ENCODE peak calls at places on chromosomes 12 and 14, in ten cellular contexts. X is smooth muscle cell of the brain vasculature; I is A172; E is dorsolateral prefrontal cortex; R is GM04504; B is NCI-H2081; G is NAMALWA; T is pancreas; M is upper lobe of right lung; K is activated CD4-positive, alpha-beta T cell treated with anti-CD3 and anti-CD28 coated beads for 48 hours. W is an unnamed sample.

GRCh38 chr12:91978143-91978542 is 167.5 kb downstream of the BTG1 start:
- DNase-seq in X (no peak), I (no peak), E (no peak), R (no peak), B (no peak), G (no peak), T (no peak), M (no peak), K (no peak), W (no peak)

GRCh38 chr14:34931206-34931605 is 51.6 kb upstream of the SRP54 start:
- DNase-seq in X (no peak), I (no peak), E (no peak), R (no peak), B (no peak), G (no peak), T (no peak), M (no peak), K (peak), W (no peak)

GRCh38 chr12:120278137-120279069 is 12.9 kb upstream of the PXN start:
- DNase-seq in X (no peak), I (no peak), E (no peak), R (no peak), B (no peak), G (no peak), T (peak), M (no peak), K (no peak), W (no peak)

GRCh38 chr12:131057211-131057721 is 103.6 kb downstream of the ADGRD1 start:
- DNase-seq in X (no peak), I (no peak), E (peak), R (no peak), B (no peak), G (no peak), T (no peak), M (no peak), K (no peak), W (no peak)

GRCh38 chr14:76770521-76771431 is 9.5 kb downstream of the VASH1 start:
- DNase-seq in X (no peak), I (no peak), E (no peak), R (no peak), B (no peak), G (no peak), T (peak), M (peak), K (no peak), W (peak)

GRCh38 chr14:89899917-89900680 is 54.4 kb downstream of the EFCAB11 start:
- DNase-seq in X (no peak), I (no peak), E (no peak), R (no peak), B (peak), G (peak), T (no peak), M (no peak), K (peak), W (no peak)

GRCh38 chr12:28750946-28751714 is 397.9 kb upstream of the FAR2 start:
- DNase-seq in X (no peak), I (no peak), E (no peak), R (no peak), B (no peak), G (no peak), T (no peak), M (no peak), K (no peak), W (no peak)

GRCh38 chr12:27345376-27345775 is 12.7 kb downstream of the BMAL2 start:
- DNase-seq in X (no peak), I (no peak), E (no peak), R (no peak), B (no peak), G (no peak), T (no peak), M (no peak), K (no peak), W (no peak)

GRCh38 chr12:67019070-67019469 is 250.1 kb upstream of the CAND1 start:
- DNase-seq in X (no peak), I (no peak), E (no peak), R (no peak), B (peak), G (peak), T (no peak), M (no peak), K (no peak), W (no peak)

GRCh38 chr12:40792792-40793386 is 100.7 kb downstream of the CNTN1 start:
- DNase-seq in X (no peak), I (no peak), E (no peak), R (no peak), B (no peak), G (no peak), T (no peak), M (no peak), K (no peak), W (no peak)

GRCh38 chr12:45575823-45576448 is 153.6 kb upstream of the ARID2 start:
- DNase-seq in X (no peak), I (no peak), E (no peak), R (no peak), B (no peak), G (peak), T (no peak), M (no peak), K (no peak), W (no peak)

GRCh38 chr12:99087278-99087677 is 442.2 kb downstream of the APAF1 start:
- DNase-seq in X (no peak), I (no peak), E (no peak), R (no peak), B (peak), G (no peak), T (no peak), M (no peak), K (no peak), W (no peak)

GRCh38 chr12:6313326-6313940 is 3.0 kb downstream of the PLEKHG6 start:
- DNase-seq in X (no peak), I (no peak), E (no peak), R (no peak), B (no peak), G (no peak), T (peak), M (no peak), K (no peak), W (peak)

GRCh38 chr12:96212456-96213375 is 18.5 kb downstream of the ELK3 start:
- DNase-seq in X (no peak), I (no peak), E (no peak), R (no peak), B (no peak), G (no peak), T (no peak), M (no peak), K (no peak), W (no peak)

GRCh38 chr12:83097656-83098055 is 410.9 kb downstream of the TMTC2 start:
- DNase-seq in X (no peak), I (no peak), E (no peak), R (no peak), B (no peak), G (no peak), T (no peak), M (no peak), K (no peak), W (no peak)

GRCh38 chr12:67720383-67720856 is 71.9 kb downstream of the DYRK2 start:
- DNase-seq in X (no peak), I (peak), E (no peak), R (peak), B (no peak), G (no peak), T (no peak), M (no peak), K (no peak), W (no peak)

GRCh38 chr12:38386238-38386985 is 69.8 kb downstream of the ALG10B start:
- DNase-seq in X (no peak), I (peak), E (no peak), R (no peak), B (no peak), G (no peak), T (no peak), M (no peak), K (no peak), W (no peak)

GRCh38 chr12:63989301-63989845 is 144.9 kb downstream of the SRGAP1 start:
- DNase-seq in X (no peak), I (no peak), E (no peak), R (no peak), B (no peak), G (no peak), T (no peak), M (no peak), K (no peak), W (no peak)

GRCh38 chr14:93683241-93683640 is 105.0 kb downstream of the PRIMA1 start:
- DNase-seq in X (no peak), I (no peak), E (no peak), R (no peak), B (no peak), G (peak), T (no peak), M (no peak), K (no peak), W (no peak)

GRCh38 chr12:52647601-52648000 is 4.4 kb downstream of the KRT2 start:
- DNase-seq in X (no peak), I (no peak), E (no peak), R (no peak), B (no peak), G (no peak), T (no peak), M (no peak), K (no peak), W (no peak)

GRCh38 chr12:62117041-62117440 is 143.2 kb upstream of the USP15 start:
- DNase-seq in X (no peak), I (no peak), E (no peak), R (no peak), B (no peak), G (no peak), T (no peak), M (no peak), K (no peak), W (no peak)

GRCh38 chr12:57119294-57119693 is 8.1 kb upstream of the STAT6 start:
- DNase-seq in X (no peak), I (no peak), E (no peak), R (no peak), B (no peak), G (no peak), T (no peak), M (no peak), K (no peak), W (peak)

GRCh38 chr12:120125792-120126634 is 9.5 kb upstream of the RAB35 start:
- DNase-seq in X (no peak), I (no peak), E (no peak), R (no peak), B (no peak), G (no peak), T (no peak), M (no peak), K (peak), W (no peak)

GRCh38 chr12:84825149-84825548 is 87.5 kb downstream of the SLC6A15 start:
- DNase-seq in X (no peak), I (no peak), E (no peak), R (no peak), B (no peak), G (no peak), T (no peak), M (no peak), K (no peak), W (no peak)

GRCh38 chr14:88986146-88986841 is 161.8 kb downstream of the TTC8 start:
- DNase-seq in X (no peak), I (peak), E (no peak), R (no peak), B (no peak), G (no peak), T (no peak), M (no peak), K (no peak), W (no peak)

GRCh38 chr14:65403231-65403630 is 9.3 kb upstream of the FUT8 start:
- DNase-seq in X (no peak), I (no peak), E (no peak), R (peak), B (no peak), G (no peak), T (no peak), M (no peak), K (no peak), W (no peak)

W was measured in spleen.